ENCODE peak calls at places on chromosomes 16 and 17, in seven cellular contexts. One of them, this sample, is unnamed.

GRCh38 chr17:2058521-2059124 is 3.7 kb downstream of the HIC1 start:
- DNase-seq in non-pigmented ciliary epithelial cell: no peak
- DNase-seq in stimulated activated CD4-positive, alpha-beta T cell treated with anti-CD3 and anti-CD28 coated beads, Interleukin-4, amount 100 ng/mL, for 1 hour: peak; percentile 71
- DNase-seq in body of pancreas: peak; percentile 81
- DNase-seq in A549: peak; percentile 80
- DNase-seq in amniotic stem cell: no peak
- DNase-seq in activated naive CD4-positive, alpha-beta T cell treated with anti-CD3 and anti-CD28 coated beads, Interleukin-2, amount 50 U/mL, for 72 hours: peak; percentile 75
- DNase-seq in this sample: peak; percentile 79

GRCh38 chr17:9644910-9645751 is at the start of gene USP43:
- DNase-seq in non-pigmented ciliary epithelial cell: no peak
- DNase-seq in stimulated activated CD4-positive, alpha-beta T cell treated with anti-CD3 and anti-CD28 coated beads, Interleukin-4, amount 100 ng/mL, for 1 hour: peak; percentile 17
- DNase-seq in body of pancreas: peak; percentile 81
- DNase-seq in A549: peak; percentile 72
- DNase-seq in amniotic stem cell: no peak
- DNase-seq in activated naive CD4-positive, alpha-beta T cell treated with anti-CD3 and anti-CD28 coated beads, Interleukin-2, amount 50 U/mL, for 72 hours: no peak
- DNase-seq in this sample: peak; percentile 54

GRCh38 chr16:27772093-27772820 is 222.3 kb downstream of the KATNIP start:
- DNase-seq in non-pigmented ciliary epithelial cell: no peak
- DNase-seq in stimulated activated CD4-positive, alpha-beta T cell treated with anti-CD3 and anti-CD28 coated beads, Interleukin-4, amount 100 ng/mL, for 1 hour: no peak
- DNase-seq in body of pancreas: no peak
- DNase-seq in A549: no peak
- DNase-seq in amniotic stem cell: no peak
- DNase-seq in activated naive CD4-positive, alpha-beta T cell treated with anti-CD3 and anti-CD28 coated beads, Interleukin-2, amount 50 U/mL, for 72 hours: no peak
- DNase-seq in this sample: no peak

GRCh38 chr16:85649411-85649977 is 36.4 kb downstream of the GSE1 start:
- DNase-seq in non-pigmented ciliary epithelial cell: no peak
- DNase-seq in stimulated activated CD4-positive, alpha-beta T cell treated with anti-CD3 and anti-CD28 coated beads, Interleukin-4, amount 100 ng/mL, for 1 hour: no peak
- DNase-seq in body of pancreas: no peak
- DNase-seq in A549: no peak
- DNase-seq in amniotic stem cell: no peak
- DNase-seq in activated naive CD4-positive, alpha-beta T cell treated with anti-CD3 and anti-CD28 coated beads, Interleukin-2, amount 50 U/mL, for 72 hours: no peak
- DNase-seq in this sample: no peak

GRCh38 chr17:37490022-37490587 is 414 bp downstream of the DUSP14 start:
- DNase-seq in non-pigmented ciliary epithelial cell: no peak
- DNase-seq in stimulated activated CD4-positive, alpha-beta T cell treated with anti-CD3 and anti-CD28 coated beads, Interleukin-4, amount 100 ng/mL, for 1 hour: peak; percentile 79
- DNase-seq in body of pancreas: peak; percentile 72
- DNase-seq in A549: peak; percentile 59
- DNase-seq in amniotic stem cell: peak; percentile 57
- DNase-seq in activated naive CD4-positive, alpha-beta T cell treated with anti-CD3 and anti-CD28 coated beads, Interleukin-2, amount 50 U/mL, for 72 hours: peak; percentile 70
- DNase-seq in this sample: peak; percentile 60

GRCh38 chr17:78002166-78002565 is 43.7 kb downstream of the TNRC6C start:
- DNase-seq in non-pigmented ciliary epithelial cell: no peak
- DNase-seq in stimulated activated CD4-positive, alpha-beta T cell treated with anti-CD3 and anti-CD28 coated beads, Interleukin-4, amount 100 ng/mL, for 1 hour: no peak
- DNase-seq in body of pancreas: no peak
- DNase-seq in A549: no peak
- DNase-seq in amniotic stem cell: no peak
- DNase-seq in activated naive CD4-positive, alpha-beta T cell treated with anti-CD3 and anti-CD28 coated beads, Interleukin-2, amount 50 U/mL, for 72 hours: no peak
- DNase-seq in this sample: no peak

GRCh38 chr16:11257131-11257938 is 1.3 kb upstream of the SOCS1 start:
- DNase-seq in non-pigmented ciliary epithelial cell: peak; percentile 50
- DNase-seq in stimulated activated CD4-positive, alpha-beta T cell treated with anti-CD3 and anti-CD28 coated beads, Interleukin-4, amount 100 ng/mL, for 1 hour: peak; percentile 58
- DNase-seq in body of pancreas: peak; percentile 84
- DNase-seq in A549: peak; percentile 81
- DNase-seq in amniotic stem cell: peak; percentile 68
- DNase-seq in activated naive CD4-positive, alpha-beta T cell treated with anti-CD3 and anti-CD28 coated beads, Interleukin-2, amount 50 U/mL, for 72 hours: peak; percentile 77
- DNase-seq in this sample: peak; percentile 80

GRCh38 chr17:40018211-40019121 is 3.2 kb downstream of the CSF3 start:
- DNase-seq in non-pigmented ciliary epithelial cell: no peak
- DNase-seq in stimulated activated CD4-positive, alpha-beta T cell treated with anti-CD3 and anti-CD28 coated beads, Interleukin-4, amount 100 ng/mL, for 1 hour: no peak
- DNase-seq in body of pancreas: peak; percentile 28
- DNase-seq in A549: no peak
- DNase-seq in amniotic stem cell: no peak
- DNase-seq in activated naive CD4-positive, alpha-beta T cell treated with anti-CD3 and anti-CD28 coated beads, Interleukin-2, amount 50 U/mL, for 72 hours: no peak
- DNase-seq in this sample: no peak

GRCh38 chr16:58492735-58493134 is 7.2 kb upstream of the NDRG4 start:
- DNase-seq in non-pigmented ciliary epithelial cell: no peak
- DNase-seq in stimulated activated CD4-positive, alpha-beta T cell treated with anti-CD3 and anti-CD28 coated beads, Interleukin-4, amount 100 ng/mL, for 1 hour: no peak
- DNase-seq in body of pancreas: no peak
- DNase-seq in A549: no peak
- DNase-seq in amniotic stem cell: no peak
- DNase-seq in activated naive CD4-positive, alpha-beta T cell treated with anti-CD3 and anti-CD28 coated beads, Interleukin-2, amount 50 U/mL, for 72 hours: no peak
- DNase-seq in this sample: no peak